ENCODE peak calls at places on chromosomes 5 and 9, in six cellular contexts. M, C, P, X, S and Z are unnamed samples.

GRCh38 chr5:159135896-159136531 is 36.3 kb upstream of the EBF1 start:
- DNase-seq in M (no peak), C (no peak), P (no peak), X (no peak), S (no peak), Z (peak)

GRCh38 chr5:137069358-137069757 is 429.8 kb downstream of the SPOCK1 start:
- DNase-seq in M (no peak), C (no peak), P (no peak), X (no peak), S (no peak), Z (no peak)

GRCh38 chr9:87671925-87672324 is 54.0 kb upstream of the CTSL start:
- DNase-seq in M (no peak), C (no peak), P (no peak), X (no peak), S (no peak), Z (no peak)

GRCh38 chr9:136658849-136659535 is 3.7 kb upstream of the EGFL7 start:
- DNase-seq in M (no peak), C (no peak), P (no peak), X (peak), S (no peak), Z (no peak)

GRCh38 chr5:52771343-52772039 is 16.2 kb upstream of the ITGA1 start:
- DNase-seq in M (no peak), C (no peak), P (no peak), X (no peak), S (peak), Z (no peak)

GRCh38 chr5:134328619-134329018 is 38.4 kb downstream of the CDKL3 start:
- DNase-seq in M (no peak), C (no peak), P (no peak), X (no peak), S (no peak), Z (no peak)

GRCh38 chr5:89690331-89690730 is 719.2 kb downstream of the CETN3 start:
- DNase-seq in M (no peak), C (no peak), P (no peak), X (no peak), S (no peak), Z (no peak)

GRCh38 chr9:122332083-122332482 is 38.7 kb upstream of the PTGS1 start:
- DNase-seq in M (no peak), C (no peak), P (no peak), X (no peak), S (no peak), Z (no peak)

GRCh38 chr9:16221350-16221749 is 649.1 kb downstream of the BNC2 start:
- DNase-seq in M (no peak), C (no peak), P (peak), X (no peak), S (no peak), Z (no peak)

GRCh38 chr5:135019314-135019713 is 14.7 kb downstream of the PITX1 start:
- DNase-seq in M (no peak), C (no peak), P (no peak), X (peak), S (no peak), Z (peak)

GRCh38 chr5:139698461-139699146 is 50.5 kb downstream of the CXXC5 start:
- DNase-seq in M (peak), C (peak), P (peak), X (peak), S (no peak), Z (peak)

GRCh38 chr9:84271004-84271886 is 69.3 kb downstream of the SLC28A3 start:
- DNase-seq in M (peak), C (peak), P (peak), X (peak), S (no peak), Z (peak)

GRCh38 chr9:110939053-110939452 is 99.2 kb downstream of the LPAR1 start:
- DNase-seq in M (no peak), C (no peak), P (no peak), X (no peak), S (no peak), Z (no peak)

GRCh38 chr9:88342246-88342645 is 46.0 kb upstream of the SPIN1 start:
- DNase-seq in M (no peak), C (peak), P (no peak), X (no peak), S (no peak), Z (peak)

GRCh38 chr9:69456201-69456600 is 131.2 kb downstream of the ENTREP1 start:
- DNase-seq in M (no peak), C (no peak), P (no peak), X (no peak), S (no peak), Z (no peak)

GRCh38 chr5:142109356-142110045 is 922 bp downstream of the NDFIP1 start:
- DNase-seq in M (no peak), C (peak), P (no peak), X (no peak), S (peak), Z (peak)

GRCh38 chr5:60540855-60541805 is 158.8 kb downstream of the DEPDC1B start:
- DNase-seq in M (no peak), C (no peak), P (no peak), X (no peak), S (no peak), Z (peak)

GRCh38 chr9:136084191-136084944 is 10.7 kb downstream of the NACC2 start:
- DNase-seq in M (no peak), C (no peak), P (no peak), X (peak), S (no peak), Z (no peak)

GRCh38 chr5:81427566-81427965 is 33.6 kb upstream of the ACOT12 start:
- DNase-seq in M (no peak), C (no peak), P (no peak), X (no peak), S (no peak), Z (no peak)

GRCh38 chr9:98432134-98432533 is 176.7 kb upstream of the TBC1D2 start:
- DNase-seq in M (no peak), C (no peak), P (no peak), X (no peak), S (no peak), Z (no peak)

GRCh38 chr5:390571-391491 is 52.1 kb upstream of the EXOC3 start:
- DNase-seq in M (no peak), C (no peak), P (no peak), X (peak), S (no peak), Z (no peak)

GRCh38 chr5:94614156-94614805 is 4.1 kb downstream of the KIAA0825 start:
- DNase-seq in M (no peak), C (no peak), P (no peak), X (no peak), S (no peak), Z (no peak)

GRCh38 chr5:151195622-151196021 is 28.3 kb downstream of the CCDC69 start:
- DNase-seq in M (no peak), C (no peak), P (no peak), X (peak), S (no peak), Z (peak)

GRCh38 chr5:60522299-60522915 is 177.6 kb downstream of the DEPDC1B start:
- DNase-seq in M (no peak), C (no peak), P (no peak), X (no peak), S (peak), Z (peak)

GRCh38 chr5:80568251-80568650 is 1.8 kb downstream of the ANKRD34B start:
- DNase-seq in M (no peak), C (no peak), P (no peak), X (no peak), S (no peak), Z (no peak)

GRCh38 chr9:101429736-101430135 is 5.8 kb downstream of the ALDOB start:
- DNase-seq in M (no peak), C (no peak), P (no peak), X (no peak), S (no peak), Z (no peak)

GRCh38 chr5:98656106-98656795 is 117.2 kb upstream of the RGMB start:
- DNase-seq in M (no peak), C (peak), P (no peak), X (no peak), S (no peak), Z (no peak)

GRCh38 chr5:174698156-174698555 is 26.2 kb upstream of the MSX2 start:
- DNase-seq in M (no peak), C (no peak), P (no peak), X (no peak), S (no peak), Z (no peak)

GRCh38 chr9:129021091-129021490 is 7.0 kb downstream of the SH3GLB2 start:
- DNase-seq in M (no peak), C (no peak), P (no peak), X (no peak), S (peak), Z (no peak)

GRCh38 chr5:171116711-171117110 is 192.3 kb upstream of the TLX3 start:
- DNase-seq in M (no peak), C (no peak), P (no peak), X (no peak), S (peak), Z (no peak)
- H3K4me3 ChIP-seq in M (no peak), C (no peak), P (no peak), X (no peak), S (peak), Z (no peak)

GRCh38 chr9:134217431-134218210 is 53.3 kb upstream of the RNU6ATAC start:
- DNase-seq in M (no peak), C (peak), P (peak), X (peak), S (no peak), Z (no peak)
- TF ChIP-seq CTCF in M (no peak), C (peak), P (no peak), X (no peak), S (no peak), Z (peak)

DNA sequence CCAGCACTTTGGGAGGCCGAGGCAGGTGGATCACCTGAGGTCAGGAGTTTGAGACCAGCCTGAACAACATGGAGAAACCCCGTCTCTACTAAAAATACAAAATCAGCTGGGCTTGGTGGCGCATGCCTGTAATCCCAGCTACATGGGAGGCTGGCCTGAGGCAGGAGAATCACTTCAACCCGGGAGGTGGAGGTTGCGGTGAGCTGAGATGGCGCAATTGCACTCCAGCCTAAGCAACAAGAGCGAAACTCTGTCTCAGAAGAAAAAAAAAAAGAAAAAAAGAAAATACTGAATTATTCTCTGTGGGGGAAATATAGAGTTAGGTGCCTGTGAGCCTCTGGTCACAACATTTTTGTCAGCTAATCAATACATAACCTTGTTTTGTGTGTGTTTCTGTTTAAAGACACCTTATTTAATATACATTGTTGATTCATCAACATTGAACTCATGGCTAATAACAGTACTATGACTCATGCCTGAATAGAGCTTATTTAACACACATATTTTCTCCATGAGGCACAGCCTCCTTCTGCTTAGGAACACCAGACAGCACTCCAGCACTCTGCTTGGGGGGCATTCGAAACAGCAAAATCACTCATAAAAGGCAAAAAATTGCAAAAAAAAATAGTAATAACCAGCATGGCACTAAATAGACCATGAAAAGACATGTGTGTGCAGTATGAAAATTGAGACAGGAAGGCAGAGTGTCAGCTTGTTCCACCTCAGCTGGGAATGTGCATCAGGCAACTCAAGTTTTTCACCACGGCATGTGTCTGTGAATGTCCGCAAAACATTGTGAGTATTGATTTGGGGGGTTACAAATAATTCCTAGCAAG is at the start of gene IL31RA:
- DNase-seq in M (peak), C (peak), P (no peak), X (no peak), S (no peak), Z (peak)
- H3K4me3 ChIP-seq in M (no peak), C (no peak), P (no peak), X (no peak), S (no peak), Z (peak)

GRCh38 chr9:135048758-135049284 is 38.6 kb upstream of the OLFM1 start:
- DNase-seq in M (no peak), C (no peak), P (no peak), X (no peak), S (no peak), Z (no peak)

GRCh38 chr9:135047026-135047350 is 40.5 kb upstream of the OLFM1 start:
- DNase-seq in M (no peak), C (no peak), P (no peak), X (peak), S (no peak), Z (no peak)

GRCh38 chr9:135049460-135049859 is 38.0 kb upstream of the OLFM1 start:
- DNase-seq in M (no peak), C (no peak), P (no peak), X (peak), S (no peak), Z (no peak)

GRCh38 chr9:135047521-135047920 is 39.9 kb upstream of the OLFM1 start:
- DNase-seq in M (no peak), C (no peak), P (no peak), X (no peak), S (no peak), Z (no peak)

GRCh38 chr9:135048046-135048757 is 39.3 kb upstream of the OLFM1 start:
- DNase-seq in M (no peak), C (no peak), P (no peak), X (peak), S (no peak), Z (no peak)
- TF ChIP-seq CTCF in M (no peak), C (no peak), P (no peak), X (no peak), S (no peak), Z (no peak)

DNA sequence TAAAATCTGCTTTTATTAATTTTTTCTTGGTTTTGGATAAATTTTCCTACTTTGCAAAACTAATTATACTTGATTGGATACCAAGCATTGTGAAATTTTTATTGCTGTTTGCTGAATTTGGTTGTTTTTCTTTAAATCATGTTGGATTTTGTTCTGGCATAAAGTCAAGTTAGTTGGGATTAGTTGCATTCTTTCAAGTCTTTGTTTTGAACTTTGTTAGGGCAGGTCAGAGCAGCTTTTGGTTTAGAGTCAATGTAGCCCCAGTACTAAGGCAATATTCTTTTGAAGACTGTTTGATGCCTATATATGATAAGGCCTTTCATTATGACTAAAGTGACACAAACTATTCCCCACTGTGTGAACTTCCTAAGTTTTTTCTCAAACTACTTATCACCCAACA is 531.1 kb downstream of the RASEF start:
- DNase-seq in M (no peak), C (no peak), P (no peak), X (no peak), S (no peak), Z (no peak)
- H3K4me3 ChIP-seq in M (no peak), C (no peak), P (no peak), X (no peak), S (no peak), Z (no peak)

GRCh38 chr5:9283473-9283872 is 262.4 kb downstream of the SEMA5A start:
- DNase-seq in M (no peak), C (no peak), P (no peak), X (no peak), S (no peak), Z (no peak)
- TF ChIP-seq CTCF in M (no peak), C (no peak), P (no peak), X (no peak), S (no peak), Z (no peak)

DNA sequence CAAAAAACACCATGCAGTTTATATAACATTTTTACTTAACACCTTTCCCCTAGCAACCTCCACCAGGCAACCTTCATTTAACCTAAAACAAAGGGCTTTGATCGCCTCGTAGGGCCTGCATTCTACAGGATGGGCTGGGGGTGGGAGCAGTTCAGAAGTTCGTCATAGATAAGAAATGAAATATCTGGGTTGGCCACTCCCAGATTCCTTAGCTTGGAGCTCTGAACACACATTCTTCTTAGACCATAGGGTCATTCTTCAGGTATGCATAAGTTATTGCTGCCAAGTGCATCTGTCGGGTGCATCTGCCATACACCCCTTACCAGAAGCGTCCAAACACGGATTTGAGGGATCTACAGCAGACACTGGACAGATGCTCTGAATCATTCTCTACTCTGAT is 4.3 kb upstream of the SLC22A5 start:
- DNase-seq in M (no peak), C (no peak), P (no peak), X (peak), S (no peak), Z (peak)
- H3K4me3 ChIP-seq in M (no peak), C (no peak), P (no peak), X (no peak), S (no peak), Z (no peak)

GRCh38 chr9:120609636-120610035 is 29.7 kb upstream of the CDK5RAP2 start:
- DNase-seq in M (no peak), C (no peak), P (no peak), X (no peak), S (no peak), Z (no peak)

GRCh38 chr9:120608421-120608820 is 28.5 kb upstream of the CDK5RAP2 start:
- DNase-seq in M (no peak), C (no peak), P (no peak), X (no peak), S (no peak), Z (no peak)

GRCh38 chr9:120611690-120612068 is 31.7 kb upstream of the CDK5RAP2 start:
- DNase-seq in M (no peak), C (no peak), P (no peak), X (no peak), S (no peak), Z (no peak)

GRCh38 chr9:120612218-120612617 is 32.3 kb upstream of the CDK5RAP2 start:
- DNase-seq in M (no peak), C (peak), P (no peak), X (no peak), S (no peak), Z (no peak)

GRCh38 chr9:120610975-120611689 is 31.2 kb upstream of the CDK5RAP2 start:
- DNase-seq in M (no peak), C (peak), P (no peak), X (no peak), S (peak), Z (no peak)
- TF ChIP-seq CTCF in M (peak), C (peak), P (no peak), X (peak), S (peak), Z (peak)

GRCh38 chr5:50435131-50435530 is 6.0 kb downstream of the EMB start:
- DNase-seq in M (no peak), C (no peak), P (no peak), X (no peak), S (no peak), Z (no peak)
- H3K4me3 ChIP-seq in M (no peak), C (no peak), P (no peak), X (no peak), S (no peak), Z (no peak)

GRCh38 chr5:178360926-178361235 is 128.3 kb upstream of the PHYKPL start:
- DNase-seq in M (no peak), C (no peak), P (no peak), X (no peak), S (no peak), Z (no peak)
- TF ChIP-seq CTCF in M (no peak), C (no peak), P (no peak), X (no peak), S (no peak), Z (no peak)